ENCODE peak calls at places on chromosomes 6 and 20, in eight cellular contexts. C is CD8-positive, alpha-beta T cell; A is heart left ventricle; P is fibroblast of lung; R is BE2C; D is PC-3; Z is Caco-2; V is neural progenitor cell. W is an unnamed sample. For H3K36me3 and H3K4me1, the result is how much of the 10 kb centered on the place peaks cover.

GRCh38 chr6:145734486-145735355 is 599 bp downstream of the EPM2A start:
- DNase-seq in C (peak), A (peak), P (peak), R (peak), D (peak), Z (peak), V (peak), W (peak)

GRCh38 chr6:55713411-55713810 is 134.4 kb upstream of the HMGCLL1 start:
- DNase-seq in C (no peak), A (no peak), P (peak), R (no peak), D (no peak), Z (no peak), V (no peak), W (no peak)

GRCh38 chr6:41836022-41836659 is 48.6 kb downstream of the TOMM6 start:
- DNase-seq in C (no peak), A (no peak), P (peak), R (no peak), D (no peak), Z (no peak), V (no peak), W (peak)

GRCh38 chr6:24743265-24743943 is 24.4 kb upstream of the C6orf62 start:
- DNase-seq in C (no peak), A (no peak), P (peak), R (no peak), D (peak), Z (no peak), V (no peak), W (no peak)

GRCh38 chr6:52839124-52840055 is 1.2 kb downstream of the GSTA5 start:
- DNase-seq in C (no peak), A (no peak), P (peak), R (peak), D (peak), Z (peak), V (peak), W (peak)

GRCh38 chr6:142507065-142507464 is 205.3 kb downstream of the ADGRG6 start:
- DNase-seq in C (no peak), A (no peak), P (no peak), R (no peak), D (no peak), Z (no peak), V (no peak), W (no peak)

GRCh38 chr6:20313086-20313485 is 88.6 kb upstream of the E2F3 start:
- DNase-seq in C (no peak), A (no peak), P (no peak), R (no peak), D (no peak), Z (no peak), V (no peak), W (no peak)

GRCh38 chr6:122997541-122998150 is 1.6 kb downstream of the CLVS2 start:
- DNase-seq in C (no peak), A (no peak), P (no peak), R (no peak), D (no peak), Z (no peak), V (no peak), W (no peak)

GRCh38 chr20:57910716-57911115 is 200.9 kb upstream of the PMEPA1 start:
- DNase-seq in C (no peak), A (no peak), P (no peak), R (no peak), D (no peak), Z (no peak), V (no peak), W (no peak)

GRCh38 chr6:98827295-98828159 is 6.8 kb upstream of the POU3F2 start:
- DNase-seq in C (no peak), A (no peak), P (no peak), R (no peak), D (no peak), Z (no peak), V (peak), W (peak)

GRCh38 chr20:50594591-50595432 is 84.6 kb downstream of the PTPN1 start:
- DNase-seq in C (no peak), A (peak), P (no peak), R (no peak), D (no peak), Z (no peak), V (no peak), W (no peak)

GRCh38 chr6:71349395-71349794 is 60.8 kb downstream of the OGFRL1 start:
- DNase-seq in C (no peak), A (no peak), P (peak), R (no peak), D (peak), Z (no peak), V (peak), W (peak)

GRCh38 chr6:41120058-41120457 is 34.1 kb downstream of the TREML1 start:
- DNase-seq in C (no peak), A (no peak), P (no peak), R (no peak), D (no peak), Z (no peak), V (no peak), W (no peak)

GRCh38 chr6:33661118-33661838 is 40.2 kb downstream of the ITPR3 start:
- DNase-seq in C (no peak), A (no peak), P (no peak), R (no peak), D (no peak), Z (no peak), V (no peak), W (no peak)

GRCh38 chr6:20403766-20404640 is 2.3 kb downstream of the E2F3 start:
- DNase-seq in C (peak), A (no peak), P (peak), R (peak), D (peak), Z (peak), V (peak), W (peak)

GRCh38 chr6:11772109-11772830 is 6.3 kb downstream of the ADTRP start:
- DNase-seq in C (no peak), A (no peak), P (peak), R (no peak), D (peak), Z (no peak), V (no peak), W (peak)

GRCh38 chr6:28977351-28978136 is 27.6 kb downstream of the ZNF311 start:
- DNase-seq in C (no peak), A (peak), P (peak), R (no peak), D (peak), Z (no peak), V (peak), W (no peak)

GRCh38 chr20:10094566-10095173 is 59.9 kb downstream of the ANKEF1 start:
- DNase-seq in C (no peak), A (no peak), P (peak), R (no peak), D (no peak), Z (no peak), V (no peak), W (no peak)

GRCh38 chr6:67952121-67952520 is 683.0 kb upstream of the ADGRB3 start:
- DNase-seq in C (no peak), A (no peak), P (peak), R (no peak), D (peak), Z (no peak), V (no peak), W (peak)

GRCh38 chr20:20547221-20547875 is 165.1 kb downstream of the RALGAPA2 start:
- DNase-seq in C (no peak), A (no peak), P (peak), R (no peak), D (peak), Z (no peak), V (no peak), W (peak)

GRCh38 chr20:4455996-4456395 is 265.7 kb upstream of the PRND start:
- DNase-seq in C (no peak), A (no peak), P (no peak), R (no peak), D (no peak), Z (no peak), V (no peak), W (no peak)

GRCh38 chr20:54475334-54476287 is at the start of gene DOK5:
- DNase-seq in C (no peak), A (no peak), P (peak), R (no peak), D (no peak), Z (no peak), V (peak), W (peak)

GRCh38 chr6:34176261-34177031 is 30.6 kb upstream of the GRM4 start:
- DNase-seq in C (no peak), A (no peak), P (no peak), R (no peak), D (no peak), Z (no peak), V (no peak), W (no peak)

GRCh38 chr6:79269877-79270276 is 35.4 kb upstream of the HMGN3 start:
- DNase-seq in C (no peak), A (no peak), P (peak), R (peak), D (no peak), Z (no peak), V (no peak), W (no peak)

GRCh38 chr6:128337619-128338018 is 182.8 kb downstream of the PTPRK start:
- DNase-seq in C (no peak), A (no peak), P (no peak), R (no peak), D (no peak), Z (no peak), V (no peak), W (no peak)

GRCh38 chr20:60210779-60211617 is 252.8 kb downstream of the CDH26 start:
- DNase-seq in C (peak), A (peak), P (peak), R (peak), D (peak), Z (peak), V (peak), W (peak)

GRCh38 chr6:106974999-106975698 is 620 bp upstream of the CD24 start:
- DNase-seq in C (no peak), A (peak), P (no peak), R (peak), D (peak), Z (peak), V (peak), W (peak)

GRCh38 chr6:145813285-145814034 is 1.1 kb downstream of the FBXO30 start:
- DNase-seq in C (no peak), A (no peak), P (peak), R (no peak), D (peak), Z (no peak), V (no peak), W (peak)

GRCh38 chr6:41878961-41879405 is 16.2 kb downstream of the USP49 start:
- DNase-seq in C (no peak), A (no peak), P (peak), R (no peak), D (peak), Z (no peak), V (no peak), W (peak)

GRCh38 chr6:34568341-34568680 is 12.2 kb upstream of the SPDEF start:
- DNase-seq in C (no peak), A (no peak), P (no peak), R (no peak), D (no peak), Z (no peak), V (no peak), W (peak)

GRCh38 chr6:291697-292505 is at the start of gene DUSP22:
- DNase-seq in C (peak), A (peak), P (peak), R (peak), D (peak), Z (peak), V (peak), W (peak)

GRCh38 chr20:4100679-4101078 is 85.3 kb upstream of the RNF24 start:
- DNase-seq in C (no peak), A (no peak), P (peak), R (no peak), D (peak), Z (no peak), V (no peak), W (no peak)

GRCh38 chr20:1652960-1653359 is 4.6 kb downstream of the SIRPG start:
- DNase-seq in C (no peak), A (no peak), P (no peak), R (no peak), D (no peak), Z (no peak), V (no peak), W (no peak)

GRCh38 chr20:3710703-3711417 is 1.5 kb downstream of the SIGLEC1 start:
- DNase-seq in C (peak), A (peak), P (peak), R (peak), D (peak), Z (no peak), V (peak), W (peak)

GRCh38 chr20:9974324-9974723 is 60.5 kb upstream of the ANKEF1 start:
- DNase-seq in C (no peak), A (no peak), P (no peak), R (no peak), D (peak), Z (no peak), V (peak), W (no peak)

GRCh38 chr6:8664070-8664469 is 228.7 kb upstream of the SLC35B3 start:
- DNase-seq in C (no peak), A (no peak), P (no peak), R (no peak), D (no peak), Z (no peak), V (no peak), W (no peak)

GRCh38 chr6:128600397-128600951 is 80.1 kb upstream of the PTPRK start:
- DNase-seq in C (no peak), A (no peak), P (peak), R (no peak), D (peak), Z (no peak), V (no peak), W (no peak)

GRCh38 chr6:113825776-113826175 is 31.4 kb upstream of the MARCKS start:
- DNase-seq in C (no peak), A (peak), P (peak), R (peak), D (no peak), Z (no peak), V (peak), W (no peak)

GRCh38 chr20:43849496-43850197 is 65.0 kb upstream of the TOX2 start:
- DNase-seq in C (no peak), A (no peak), P (peak), R (no peak), D (peak), Z (peak), V (no peak), W (peak)

DNA sequence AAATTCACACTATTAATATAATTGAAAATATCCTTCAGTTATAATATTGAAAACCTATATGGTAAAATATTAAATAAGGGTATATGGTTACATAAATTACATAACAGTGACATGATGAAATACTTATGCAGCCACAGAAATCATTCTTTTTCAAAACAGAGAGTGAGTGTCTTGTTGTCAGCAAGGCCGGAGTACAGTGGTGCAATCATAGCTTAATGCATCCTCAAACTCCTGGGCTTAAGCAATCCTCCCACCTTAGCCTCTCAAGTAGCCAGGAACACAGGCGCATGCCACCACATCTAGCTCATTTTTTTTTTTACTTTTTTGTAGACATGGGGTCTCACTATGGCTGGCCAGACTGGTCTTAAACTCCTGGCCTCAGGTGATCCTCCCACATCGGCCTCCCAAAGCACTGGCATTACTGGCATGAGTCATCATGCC is 40.4 kb downstream of the FAM8A1 start:
- DNase-seq in C (no peak), A (no peak), P (peak), R (no peak), D (no peak), Z (no peak), V (no peak), W (peak)
- H3K36me3 ChIP-seq in C (under half), A (half or more), P (under half), R (half or more), D (half or more), Z (under half), V (under half), W (under half)

GRCh38 chr6:149032599-149033405 is 284.7 kb upstream of the TAB2 start:
- DNase-seq in C (peak), A (no peak), P (peak), R (no peak), D (peak), Z (no peak), V (no peak), W (peak)

GRCh38 chr6:149032318-149032598 is 285.3 kb upstream of the TAB2 start:
- DNase-seq in C (no peak), A (no peak), P (no peak), R (no peak), D (no peak), Z (no peak), V (no peak), W (no peak)

GRCh38 chr6:149035806-149036205 is 281.7 kb upstream of the TAB2 start:
- DNase-seq in C (no peak), A (no peak), P (no peak), R (no peak), D (no peak), Z (no peak), V (no peak), W (no peak)

GRCh38 chr6:149031545-149032317 is 284.9 kb downstream of the UST start:
- DNase-seq in C (no peak), A (no peak), P (peak), R (no peak), D (peak), Z (no peak), V (no peak), W (peak)

GRCh38 chr6:149033454-149034241 is 283.9 kb upstream of the TAB2 start:
- DNase-seq in C (no peak), A (no peak), P (no peak), R (no peak), D (no peak), Z (no peak), V (no peak), W (no peak)
- H3K4me1 ChIP-seq in C (under half), A (under half), P (under half), R (under half), D (under half), Z (under half), V (under half), W (under half)

DNA sequence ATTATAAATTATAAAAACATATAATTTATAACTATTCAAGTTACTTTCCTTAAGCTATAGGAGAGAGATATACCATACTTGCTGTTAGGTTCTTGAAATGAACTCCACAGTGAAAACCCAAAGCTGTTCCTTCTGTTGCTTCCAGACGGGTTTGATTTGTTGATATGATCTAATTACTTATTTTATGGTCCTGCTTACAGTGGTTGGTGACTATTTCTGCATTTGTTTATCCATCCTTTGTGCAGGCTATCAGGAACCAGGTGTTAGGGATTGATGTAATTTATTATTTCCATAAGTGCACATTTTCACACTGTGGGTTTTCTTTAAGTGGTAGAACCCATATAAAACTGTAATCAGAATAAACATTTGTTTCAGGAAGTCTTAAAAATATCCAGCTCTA is 167.1 kb downstream of the KIF6 start:
- DNase-seq in C (no peak), A (no peak), P (no peak), R (no peak), D (no peak), Z (no peak), V (no peak), W (no peak)
- H3K36me3 ChIP-seq in C (under half), A (under half), P (under half), R (under half), D (under half), Z (under half), V (under half), W (under half)

DNA sequence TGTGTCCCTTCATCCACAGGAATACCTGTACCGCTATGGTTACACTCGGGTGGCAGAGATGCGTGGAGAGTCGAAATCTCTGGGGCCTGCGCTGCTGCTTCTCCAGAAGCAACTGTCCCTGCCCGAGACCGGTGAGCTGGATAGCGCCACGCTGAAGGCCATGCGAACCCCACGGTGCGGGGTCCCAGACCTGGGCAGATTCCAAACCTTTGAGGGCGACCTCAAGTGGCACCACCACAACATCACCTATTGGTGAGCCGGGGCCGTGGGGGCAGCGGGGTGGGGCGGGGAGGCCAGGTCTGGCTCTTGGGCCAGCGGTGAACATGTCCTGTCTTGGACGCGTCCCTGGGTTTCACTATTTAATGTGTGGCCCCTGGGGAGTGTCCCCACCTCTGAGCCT is 1.1 kb downstream of the MMP9 start:
- DNase-seq in C (no peak), A (no peak), P (no peak), R (no peak), D (no peak), Z (no peak), V (peak), W (no peak)
- H3K4me1 ChIP-seq in C (half or more), A (under half), P (under half), R (under half), D (under half), Z (under half), V (under half), W (under half)

DNA sequence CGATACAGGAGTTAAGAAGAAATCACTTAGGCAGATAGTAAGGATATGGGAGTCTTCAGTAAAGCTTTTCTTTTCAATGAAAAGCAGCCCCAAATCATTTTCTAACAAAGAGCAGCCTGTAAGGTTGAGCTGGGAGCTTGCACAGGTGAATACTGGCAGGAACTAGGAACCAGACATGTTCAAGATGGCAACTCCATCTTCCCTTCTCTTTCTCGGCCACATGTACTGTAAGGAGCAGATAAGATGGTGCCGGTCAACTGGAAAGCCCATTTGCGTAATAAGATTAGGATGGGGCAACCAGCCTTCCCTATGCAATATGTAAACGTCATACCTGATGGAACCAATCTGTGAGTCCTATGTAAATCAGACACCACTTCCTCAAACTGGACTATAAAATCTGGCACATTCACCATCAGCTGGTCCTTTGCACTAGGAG is 46.2 kb upstream of the RNGTT start:
- DNase-seq in C (no peak), A (no peak), P (no peak), R (peak), D (no peak), Z (peak), V (no peak), W (no peak)
- H3K36me3 ChIP-seq in C (under half), A (under half), P (under half), R (under half), D (under half), Z (under half), V (under half), W (under half)

GRCh38 chr6:148736779-148737412 is 9.9 kb upstream of the UST start:
- DNase-seq in C (no peak), A (no peak), P (no peak), R (no peak), D (peak), Z (no peak), V (no peak), W (no peak)
- H3K4me1 ChIP-seq in C (under half), A (under half), P (under half), R (under half), D (under half), Z (under half), V (under half), W (under half)

GRCh38 chr6:160088774-160089533 is 32.7 kb upstream of the SLC22A1 start:
- DNase-seq in C (no peak), A (no peak), P (no peak), R (no peak), D (no peak), Z (no peak), V (no peak), W (no peak)
- H3K36me3 ChIP-seq in C (half or more), A (half or more), P (under half), R (half or more), D (under half), Z (under half), V (under half), W (half or more)